ENCODE peak calls at places on chromosomes 1 and 21, in seven cellular contexts. Z is right atrium auricular region, X is NCI-H1048, V is hepatocyte, Y is GM12878, K is nephron progenitor cell, E is mucosa of descending colon. O is an unnamed sample.

GRCh38 chr21:45818276-45818903 is 163.2 kb upstream of the COL6A1 start:
- DNase-seq in Z (peak), X (no peak), V (peak), Y (no peak), K (no peak), E (no peak), O (no peak)

GRCh38 chr1:17828991-17829390 is 73.9 kb downstream of the ACTL8 start:
- DNase-seq in Z (no peak), X (no peak), V (no peak), Y (no peak), K (no peak), E (no peak), O (no peak)

GRCh38 chr1:117209094-117209493 is 1.6 kb downstream of the VTCN1 start:
- DNase-seq in Z (no peak), X (peak), V (no peak), Y (no peak), K (no peak), E (no peak), O (no peak)

GRCh38 chr1:1307261-1307907 is 346 bp downstream of the ACAP3 start:
- DNase-seq in Z (no peak), X (no peak), V (no peak), Y (no peak), K (no peak), E (no peak), O (peak)

GRCh38 chr21:33931799-33932390 is 16.3 kb upstream of the ATP5PO start:
- DNase-seq in Z (no peak), X (no peak), V (no peak), Y (no peak), K (no peak), E (no peak), O (no peak)

GRCh38 chr1:25118554-25118953 is 113.7 kb downstream of the SYF2 start:
- DNase-seq in Z (no peak), X (no peak), V (no peak), Y (no peak), K (no peak), E (no peak), O (no peak)

GRCh38 chr1:207841907-207842306 is 69.0 kb downstream of the CD34 start:
- DNase-seq in Z (no peak), X (no peak), V (no peak), Y (no peak), K (peak), E (no peak), O (no peak)

GRCh38 chr1:28965271-28965870 is 51.0 kb downstream of the EPB41 start:
- DNase-seq in Z (no peak), X (no peak), V (no peak), Y (no peak), K (no peak), E (no peak), O (no peak)

GRCh38 chr1:109045595-109045994 is 3.7 kb upstream of the WDR47 start:
- DNase-seq in Z (no peak), X (no peak), V (no peak), Y (no peak), K (no peak), E (no peak), O (no peak)

GRCh38 chr1:227920426-227920825 is 27.3 kb downstream of the WNT9A start:
- DNase-seq in Z (no peak), X (no peak), V (no peak), Y (no peak), K (no peak), E (peak), O (no peak)

GRCh38 chr1:56390934-56391731 is 188.2 kb downstream of the PLPP3 start:
- DNase-seq in Z (no peak), X (no peak), V (no peak), Y (no peak), K (no peak), E (no peak), O (no peak)

GRCh38 chr1:46262508-46262907 is 14.9 kb downstream of the RAD54L start:
- DNase-seq in Z (no peak), X (no peak), V (no peak), Y (no peak), K (no peak), E (no peak), O (no peak)

GRCh38 chr1:86380257-86380861 is 15.8 kb downstream of the ODF2L start:
- DNase-seq in Z (no peak), X (peak), V (peak), Y (peak), K (no peak), E (no peak), O (no peak)

GRCh38 chr1:59072017-59072947 is 224.6 kb upstream of the FGGY start:
- DNase-seq in Z (no peak), X (no peak), V (no peak), Y (no peak), K (no peak), E (no peak), O (peak)

GRCh38 chr1:20442920-20443625 is 42.9 kb downstream of the CAMK2N1 start:
- DNase-seq in Z (no peak), X (no peak), V (no peak), Y (no peak), K (no peak), E (no peak), O (no peak)

GRCh38 chr1:21882721-21883415 is 54.2 kb downstream of the HSPG2 start:
- DNase-seq in Z (no peak), X (no peak), V (no peak), Y (no peak), K (no peak), E (no peak), O (no peak)

GRCh38 chr1:25486602-25487001 is 55.9 kb downstream of the MACO1 start:
- DNase-seq in Z (no peak), X (no peak), V (no peak), Y (no peak), K (no peak), E (no peak), O (no peak)

GRCh38 chr1:86774305-86775304 is 70.2 kb downstream of the SH3GLB1 start:
- DNase-seq in Z (peak), X (no peak), V (peak), Y (peak), K (peak), E (no peak), O (peak)

GRCh38 chr1:28577738-28578536 is 14.1 kb upstream of the RAB42 start:
- DNase-seq in Z (no peak), X (no peak), V (no peak), Y (no peak), K (no peak), E (no peak), O (no peak)

GRCh38 chr1:41862411-41863221 is 56.1 kb downstream of the HIVEP3 start:
- DNase-seq in Z (no peak), X (no peak), V (peak), Y (no peak), K (no peak), E (no peak), O (no peak)

GRCh38 chr1:16231331-16232315 is 5.4 kb downstream of the CPLANE2 start:
- DNase-seq in Z (no peak), X (no peak), V (no peak), Y (no peak), K (no peak), E (no peak), O (no peak)

GRCh38 chr21:41924355-41924754 is 29.5 kb downstream of the C2CD2 start:
- DNase-seq in Z (no peak), X (no peak), V (no peak), Y (no peak), K (no peak), E (no peak), O (no peak)

GRCh38 chr1:232978091-232978634 is 27.8 kb downstream of the NTPCR start:
- DNase-seq in Z (peak), X (no peak), V (no peak), Y (no peak), K (no peak), E (no peak), O (no peak)

GRCh38 chr1:8055973-8056372 is 29.9 kb upstream of the ERRFI1 start:
- DNase-seq in Z (no peak), X (no peak), V (no peak), Y (no peak), K (no peak), E (no peak), O (no peak)

GRCh38 chr1:19564366-19564765 is 79.0 kb upstream of the CAPZB start:
- DNase-seq in Z (no peak), X (no peak), V (no peak), Y (no peak), K (no peak), E (no peak), O (no peak)

GRCh38 chr21:39137248-39138186 is 45.7 kb downstream of the PSMG1 start:
- DNase-seq in Z (peak), X (no peak), V (peak), Y (no peak), K (peak), E (no peak), O (no peak)

GRCh38 chr1:31923905-31924304 is 14.3 kb downstream of the PTP4A2 start:
- DNase-seq in Z (no peak), X (no peak), V (no peak), Y (no peak), K (no peak), E (no peak), O (no peak)

GRCh38 chr21:45420061-45420521 is 15.1 kb downstream of the COL18A1 start:
- DNase-seq in Z (no peak), X (no peak), V (peak), Y (no peak), K (no peak), E (peak), O (no peak)

GRCh38 chr1:237492359-237492758 is 398.4 kb downstream of the ZP4 start:
- DNase-seq in Z (no peak), X (no peak), V (no peak), Y (no peak), K (no peak), E (no peak), O (no peak)

GRCh38 chr1:246219508-246220030 is 287.5 kb downstream of the SMYD3 start:
- DNase-seq in Z (no peak), X (no peak), V (peak), Y (no peak), K (peak), E (no peak), O (no peak)

GRCh38 chr21:46347791-46348381 is 23.9 kb downstream of the PCNT start:
- DNase-seq in Z (peak), X (no peak), V (no peak), Y (no peak), K (no peak), E (no peak), O (no peak)

GRCh38 chr1:150259758-150260669 is 2.4 kb downstream of the CA14 start:
- DNase-seq in Z (no peak), X (no peak), V (peak), Y (no peak), K (peak), E (peak), O (peak)

GRCh38 chr1:245538671-245539070 is 383.9 kb downstream of the KIF26B start:
- DNase-seq in Z (peak), X (no peak), V (no peak), Y (no peak), K (no peak), E (no peak), O (no peak)

GRCh38 chr1:208178091-208178529 is 66.1 kb downstream of the PLXNA2 start:
- DNase-seq in Z (no peak), X (no peak), V (peak), Y (no peak), K (no peak), E (no peak), O (peak)

GRCh38 chr1:117753652-117754051 is 147.8 kb downstream of the TENT5C start:
- DNase-seq in Z (no peak), X (no peak), V (no peak), Y (no peak), K (no peak), E (no peak), O (no peak)

GRCh38 chr1:160522136-160522535 is 919 bp downstream of the SLAMF6 start:
- DNase-seq in Z (no peak), X (no peak), V (no peak), Y (no peak), K (no peak), E (no peak), O (no peak)

GRCh38 chr1:97743129-97743528 is 177.7 kb downstream of the DPYD start:
- DNase-seq in Z (no peak), X (no peak), V (no peak), Y (no peak), K (no peak), E (no peak), O (no peak)

GRCh38 chr1:110603058-110603457 is 3.1 kb downstream of the KCNA2 start:
- DNase-seq in Z (no peak), X (no peak), V (no peak), Y (no peak), K (no peak), E (no peak), O (no peak)

O was measured in transverse colon.